ENCODE peak calls at places on chromosome 4, in six cellular contexts. One of them, this sample, is unnamed.

GRCh38 chr4:121278811-121279368 is 101.9 kb downstream of the QRFPR start:
- DNase-seq in COLO829: peak; percentile 98
- DNase-seq in body of pancreas: no peak
- DNase-seq in Daoy: no peak
- DNase-seq in stromal cell of bone marrow: no peak
- DNase-seq in cardiac fibroblast: peak; percentile 53
- DNase-seq in this sample: no peak

GRCh38 chr4:5137927-5138326 is 86.6 kb downstream of the STK32B start:
- DNase-seq in COLO829: peak; percentile 25
- DNase-seq in body of pancreas: peak; percentile 62
- DNase-seq in Daoy: no peak
- DNase-seq in stromal cell of bone marrow: peak; percentile 35
- DNase-seq in cardiac fibroblast: no peak
- DNase-seq in this sample: peak; percentile 18

GRCh38 chr4:52172166-52172565 is 121.1 kb downstream of the SPATA18 start:
- DNase-seq in COLO829: no peak
- DNase-seq in body of pancreas: peak; percentile 10
- DNase-seq in Daoy: no peak
- DNase-seq in stromal cell of bone marrow: no peak
- DNase-seq in cardiac fibroblast: peak; percentile 27
- DNase-seq in this sample: no peak

GRCh38 chr4:99033956-99034355 is 38.4 kb downstream of the METAP1 start:
- DNase-seq in COLO829: no peak
- DNase-seq in body of pancreas: no peak
- DNase-seq in Daoy: no peak
- DNase-seq in stromal cell of bone marrow: no peak
- DNase-seq in cardiac fibroblast: no peak
- DNase-seq in this sample: no peak

GRCh38 chr4:47213106-47213505 is 181.7 kb downstream of the GABRB1 start:
- DNase-seq in COLO829: no peak
- DNase-seq in body of pancreas: no peak
- DNase-seq in Daoy: no peak
- DNase-seq in stromal cell of bone marrow: no peak
- DNase-seq in cardiac fibroblast: peak; percentile 34
- DNase-seq in this sample: no peak

GRCh38 chr4:187612211-187612780 is 383.3 kb upstream of the ZFP42 start:
- DNase-seq in COLO829: no peak
- DNase-seq in body of pancreas: no peak
- DNase-seq in Daoy: no peak
- DNase-seq in stromal cell of bone marrow: no peak
- DNase-seq in cardiac fibroblast: no peak
- DNase-seq in this sample: no peak

GRCh38 chr4:176467011-176467410 is 147.2 kb downstream of the SPCS3 start:
- DNase-seq in COLO829: no peak
- DNase-seq in body of pancreas: no peak
- DNase-seq in Daoy: no peak
- DNase-seq in stromal cell of bone marrow: peak; percentile 48
- DNase-seq in cardiac fibroblast: no peak
- DNase-seq in this sample: no peak

GRCh38 chr4:88097301-88097700 is 61.1 kb downstream of the ABCG2 start:
- DNase-seq in COLO829: no peak
- DNase-seq in body of pancreas: no peak
- DNase-seq in Daoy: no peak
- DNase-seq in stromal cell of bone marrow: no peak
- DNase-seq in cardiac fibroblast: no peak
- DNase-seq in this sample: no peak

GRCh38 chr4:107333518-107333917 is 297.4 kb upstream of the DKK2 start:
- DNase-seq in COLO829: no peak
- DNase-seq in body of pancreas: no peak
- DNase-seq in Daoy: no peak
- DNase-seq in stromal cell of bone marrow: no peak
- DNase-seq in cardiac fibroblast: no peak
- DNase-seq in this sample: no peak

GRCh38 chr4:54063737-54064316 is 578 bp downstream of the CHIC2 start:
- DNase-seq in COLO829: no peak
- DNase-seq in body of pancreas: peak; percentile 40
- DNase-seq in Daoy: peak; percentile 13
- DNase-seq in stromal cell of bone marrow: no peak
- DNase-seq in cardiac fibroblast: peak; percentile 31
- DNase-seq in this sample: no peak

GRCh38 chr4:4831266-4831665 is 28.2 kb upstream of the MSX1 start:
- DNase-seq in COLO829: no peak
- DNase-seq in body of pancreas: no peak
- DNase-seq in Daoy: no peak
- DNase-seq in stromal cell of bone marrow: no peak
- DNase-seq in cardiac fibroblast: no peak
- DNase-seq in this sample: no peak

GRCh38 chr4:110287130-110287529 is 88.7 kb upstream of the ELOVL6 start:
- DNase-seq in COLO829: peak; percentile 87
- DNase-seq in body of pancreas: no peak
- DNase-seq in Daoy: peak; percentile 62
- DNase-seq in stromal cell of bone marrow: peak; percentile 81
- DNase-seq in cardiac fibroblast: peak; percentile 81
- DNase-seq in this sample: peak; percentile 14

GRCh38 chr4:48147621-48148020 is 13.6 kb upstream of the TXK start:
- DNase-seq in COLO829: no peak
- DNase-seq in body of pancreas: no peak
- DNase-seq in Daoy: no peak
- DNase-seq in stromal cell of bone marrow: no peak
- DNase-seq in cardiac fibroblast: no peak
- DNase-seq in this sample: no peak

GRCh38 chr4:177315767-177316490 is 6.3 kb downstream of the NEIL3 start:
- DNase-seq in COLO829: no peak
- DNase-seq in body of pancreas: no peak
- DNase-seq in Daoy: no peak
- DNase-seq in stromal cell of bone marrow: no peak
- DNase-seq in cardiac fibroblast: no peak
- DNase-seq in this sample: no peak

GRCh38 chr4:111499291-111499690 is 646.0 kb upstream of the FAM241A start:
- DNase-seq in COLO829: no peak
- DNase-seq in body of pancreas: no peak
- DNase-seq in Daoy: no peak
- DNase-seq in stromal cell of bone marrow: no peak
- DNase-seq in cardiac fibroblast: no peak
- DNase-seq in this sample: no peak

GRCh38 chr4:56430203-56430602 is 5.2 kb downstream of the PPAT start:
- DNase-seq in COLO829: no peak
- DNase-seq in body of pancreas: no peak
- DNase-seq in Daoy: no peak
- DNase-seq in stromal cell of bone marrow: no peak
- DNase-seq in cardiac fibroblast: no peak
- DNase-seq in this sample: no peak

GRCh38 chr4:119286377-119287002 is 35.4 kb downstream of the FABP2 start:
- DNase-seq in COLO829: no peak
- DNase-seq in body of pancreas: peak; percentile 25
- DNase-seq in Daoy: peak; percentile 6
- DNase-seq in stromal cell of bone marrow: peak; percentile 71
- DNase-seq in cardiac fibroblast: peak; percentile 90
- DNase-seq in this sample: peak; percentile 55

GRCh38 chr4:99816611-99817309 is at the start of gene DAPP1:
- DNase-seq in COLO829: no peak
- DNase-seq in body of pancreas: peak; percentile 12
- DNase-seq in Daoy: no peak
- DNase-seq in stromal cell of bone marrow: no peak
- DNase-seq in cardiac fibroblast: no peak
- DNase-seq in this sample: no peak

GRCh38 chr4:185470503-185471195 is 884 bp downstream of the CCDC110 start:
- DNase-seq in COLO829: no peak
- DNase-seq in body of pancreas: peak; percentile 96
- DNase-seq in Daoy: peak; percentile 7
- DNase-seq in stromal cell of bone marrow: no peak
- DNase-seq in cardiac fibroblast: peak; percentile 29
- DNase-seq in this sample: no peak

GRCh38 chr4:152045781-152046571 is 285.2 kb upstream of the GATB start:
- DNase-seq in COLO829: no peak
- DNase-seq in body of pancreas: peak; percentile 65
- DNase-seq in Daoy: peak; percentile 20
- DNase-seq in stromal cell of bone marrow: no peak
- DNase-seq in cardiac fibroblast: no peak
- DNase-seq in this sample: peak; percentile 65